ENCODE peak calls at places on chromosomes 6 and 20, in nine cellular contexts. Z is brain microvascular endothelial cell; Y is IMR-90; C is left ventricle myocardium inferior; M is uterus; P is aorta; R is lung; U is cardiac fibroblast; X is naive thymus-derived CD4-positive, alpha-beta T cell. J is an unnamed sample.

GRCh38 chr6:157528931-157529653 is 148.1 kb downstream of the ZDHHC14 start:
- DNase-seq in X (no peak), Z (peak), M (peak), R (no peak), U (peak), C (no peak), P (peak), Y (no peak), J (no peak)

GRCh38 chr20:10970109-10970508 is 296.3 kb upstream of the JAG1 start:
- DNase-seq in P (no peak), C (no peak), Z (no peak), M (no peak), R (no peak), X (no peak), Y (peak), U (peak), J (no peak)

GRCh38 chr6:149254241-149254640 is 63.3 kb upstream of the TAB2 start:
- DNase-seq in Z (no peak), C (no peak), X (no peak), R (no peak), P (no peak), Y (no peak), M (no peak), U (no peak), J (no peak)

GRCh38 chr6:148509152-148509571 is 166.5 kb downstream of the SASH1 start:
- DNase-seq in Z (no peak), X (no peak), P (no peak), R (no peak), Y (peak), U (peak), C (no peak), M (no peak), J (no peak)

GRCh38 chr20:50464026-50464724 is 46.0 kb upstream of the PTPN1 start:
- DNase-seq in R (peak), M (peak), P (peak), Z (peak), U (peak), Y (peak), X (peak), C (peak), J (peak)

GRCh38 chr6:87722831-87723726 is 21.0 kb upstream of the AKIRIN2 start:
- DNase-seq in P (peak), Z (peak), R (peak), C (peak), M (no peak), X (no peak), Y (peak), U (peak), J (no peak)

GRCh38 chr6:98992494-98992893 is 44.7 kb upstream of the FBXL4 start:
- DNase-seq in U (no peak), M (no peak), C (no peak), P (no peak), R (no peak), X (no peak), Z (no peak), Y (no peak), J (no peak)

GRCh38 chr6:63565727-63566625 is 6.3 kb upstream of the LOC128125822 start:
- DNase-seq in P (no peak), M (no peak), Y (peak), R (no peak), U (peak), X (no peak), C (no peak), Z (peak), J (no peak)

GRCh38 chr6:21164768-21165326 is 428.7 kb upstream of the SOX4 start:
- DNase-seq in X (no peak), R (no peak), Z (peak), Y (peak), C (no peak), U (no peak), M (no peak), P (no peak), J (no peak)

GRCh38 chr6:47109281-47109680 is 67.1 kb upstream of the ADGRF1 start:
- DNase-seq in M (no peak), X (no peak), C (no peak), R (no peak), P (no peak), U (peak), Z (peak), Y (no peak), J (no peak)

GRCh38 chr6:51432481-51432880 is 613.8 kb downstream of the TFAP2B start:
- DNase-seq in P (no peak), M (no peak), Y (no peak), X (no peak), Z (no peak), R (no peak), C (no peak), U (no peak), J (no peak)

GRCh38 chr6:6920114-6920983 is 187.4 kb upstream of the RREB1 start:
- DNase-seq in C (no peak), Y (no peak), R (no peak), X (no peak), M (no peak), U (peak), Z (no peak), P (no peak), J (no peak)

GRCh38 chr6:42404494-42404893 is 47.2 kb downstream of the TRERF1 start:
- DNase-seq in C (no peak), Z (peak), X (no peak), Y (peak), U (peak), R (no peak), P (no peak), M (no peak), J (no peak)

GRCh38 chr6:140858381-140858971 is 1274.2 kb upstream of the GJE1 start:
- DNase-seq in Z (no peak), C (no peak), P (no peak), X (no peak), U (no peak), Y (peak), R (no peak), M (no peak), J (no peak)
- H3K4me3 ChIP-seq in Z (no peak), C (no peak), P (no peak), X (no peak), U (no peak), Y (no peak), R (no peak), M (no peak), J (no peak)

GRCh38 chr6:166541876-166542579 is 44.5 kb downstream of the RAMACL start:
- DNase-seq in X (no peak), Z (no peak), C (no peak), R (no peak), U (no peak), Y (peak), M (no peak), P (no peak), J (no peak)

GRCh38 chr6:166542580-166542912 is 43.9 kb downstream of the RAMACL start:
- DNase-seq in Z (no peak), C (no peak), X (no peak), P (no peak), R (peak), U (no peak), Y (peak), M (no peak), J (no peak)

GRCh38 chr6:166541366-166541765 is 45.1 kb downstream of the RAMACL start:
- DNase-seq in C (no peak), X (no peak), Y (no peak), M (no peak), P (no peak), Z (no peak), U (no peak), R (no peak), J (no peak)

GRCh38 chr6:166538297-166539010 is 48.0 kb downstream of the RAMACL start:
- DNase-seq in Z (no peak), M (no peak), P (no peak), X (no peak), Y (no peak), U (no peak), R (no peak), C (no peak), J (no peak)

DNA sequence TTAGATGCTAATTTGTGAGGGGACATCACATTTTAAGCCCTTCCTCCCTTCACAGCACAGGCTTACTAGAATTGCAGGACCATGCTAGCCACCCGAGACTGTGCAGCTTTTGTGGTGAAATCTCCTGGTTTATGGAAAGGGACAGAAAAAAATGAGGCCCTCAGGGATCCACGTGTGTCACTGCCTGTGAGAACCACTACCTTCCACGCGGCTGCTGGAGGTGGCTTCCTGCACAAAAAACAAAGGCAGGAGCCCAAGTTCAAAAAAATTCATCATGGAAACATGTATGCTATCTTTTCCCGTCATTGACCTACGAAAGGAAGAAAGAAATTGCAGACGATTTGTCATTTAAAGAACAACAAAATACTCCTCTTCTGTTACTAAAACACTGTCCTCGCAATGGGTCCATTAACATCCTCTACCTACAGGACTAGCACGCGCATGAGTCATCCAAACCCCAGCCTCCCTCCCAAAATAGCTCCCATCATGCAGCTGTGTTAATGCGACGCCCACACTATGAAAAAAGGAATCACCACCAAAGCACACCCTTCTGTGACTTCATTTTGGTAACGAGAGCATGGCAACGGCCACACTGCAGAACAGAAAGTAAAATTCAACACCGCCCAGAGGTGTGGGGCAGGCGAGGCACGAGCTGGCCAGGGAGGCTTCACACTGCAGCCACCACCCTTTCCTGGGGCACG is 45.7 kb downstream of the RAMACL start:
- DNase-seq in X (peak), U (no peak), R (no peak), M (no peak), Z (no peak), Y (peak), P (no peak), C (no peak), J (peak)
- H3K4me3 ChIP-seq in X (peak), U (no peak), R (no peak), M (no peak), Z (no peak), Y (no peak), P (no peak), C (peak), J (peak)

GRCh38 chr6:109456710-109457595 is 1.4 kb upstream of the MICAL1 start:
- DNase-seq in M (peak), Y (peak), P (peak), R (peak), C (peak), U (peak), X (no peak), Z (no peak), J (no peak)
- H3K4me3 ChIP-seq in M (peak), Y (peak), P (no peak), R (no peak), C (peak), U (peak), X (no peak), Z (peak), J (no peak)

DNA sequence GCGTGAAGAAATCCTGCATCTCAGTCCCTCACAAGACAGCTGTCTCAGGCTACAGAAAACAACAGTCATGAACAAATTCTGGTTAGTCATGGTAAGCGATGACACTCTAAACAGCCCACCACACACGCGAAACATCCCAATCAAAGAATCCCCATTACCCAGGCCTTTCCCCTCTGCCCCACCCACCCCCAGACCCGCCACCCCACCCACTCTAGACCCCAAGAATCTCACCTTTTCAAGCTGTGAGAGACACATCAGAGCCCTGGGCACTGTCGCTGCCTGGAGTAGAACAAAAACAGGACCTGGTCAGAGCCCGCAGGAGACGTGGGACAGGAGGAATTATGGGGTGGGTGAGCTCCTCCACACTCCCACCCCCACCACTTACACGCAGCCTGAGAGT is 2.7 kb downstream of the HLA-B start:
- DNase-seq in Y (no peak), R (no peak), P (no peak), Z (no peak), X (no peak), M (no peak), C (no peak), U (no peak), J (peak)
- H3K4me3 ChIP-seq in Y (no peak), R (peak), P (no peak), Z (no peak), X (peak), M (no peak), C (peak), U (no peak), J (peak)

GRCh38 chr6:138987299-138987642 is 782 bp downstream of the REPS1 start:
- DNase-seq in U (no peak), P (peak), C (no peak), R (no peak), X (no peak), Y (no peak), Z (no peak), M (no peak), J (no peak)

GRCh38 chr6:138986578-138986977 is 1.5 kb downstream of the REPS1 start:
- DNase-seq in Y (peak), Z (peak), U (peak), R (no peak), P (no peak), M (no peak), X (no peak), C (no peak), J (no peak)

GRCh38 chr6:138989098-138989983 is 1.3 kb upstream of the REPS1 start:
- DNase-seq in P (no peak), C (no peak), Y (no peak), Z (no peak), X (no peak), R (no peak), U (no peak), M (no peak), J (no peak)

GRCh38 chr6:138987643-138988468 is at the start of gene REPS1:
- DNase-seq in Z (peak), C (peak), U (peak), R (peak), P (peak), X (peak), M (peak), Y (peak), J (peak)

GRCh38 chr6:138988469-138988834 is 399 bp upstream of the REPS1 start:
- DNase-seq in Y (peak), Z (no peak), R (no peak), C (no peak), M (no peak), U (no peak), X (no peak), P (no peak), J (no peak)
- H3K4me3 ChIP-seq in Y (peak), Z (peak), R (no peak), C (peak), M (peak), U (peak), X (peak), P (peak), J (peak)

J was measured in CD8-positive, alpha-beta memory T cell.